ENCODE peak calls at places on chromosomes 2 and 18, in seven cellular contexts. T is lower leg skin, Q is uterus, M is right lobe of liver, P is IMR-90, Z is H1, G is Peyer's patch. C is an unnamed sample.

GRCh38 chr18:63339920-63340484 is 20.4 kb upstream of the BCL2 start:
- DNase-seq in T (no peak), G (peak; percentile 58), P (peak; percentile 41), M (no peak), Z (no peak), Q (peak; percentile 40), C (no peak)

GRCh38 chr2:237447496-237447895 is 33.5 kb upstream of the COL6A3 start:
- DNase-seq in P (no peak), Q (no peak), T (no peak), Z (no peak), G (no peak), M (no peak), C (no peak)

GRCh38 chr2:18845854-18846253 is 256.5 kb upstream of the NT5C1B start:
- DNase-seq in Q (no peak), Z (no peak), G (no peak), T (no peak), P (no peak), M (no peak), C (no peak)

GRCh38 chr2:105877945-105878344 is 133.2 kb downstream of the NCK2 start:
- DNase-seq in G (no peak), Q (no peak), M (no peak), P (no peak), T (no peak), Z (no peak), C (no peak)

GRCh38 chr2:208320686-208321085 is 54.6 kb downstream of the PIKFYVE start:
- DNase-seq in Q (peak; percentile 21), M (no peak), P (no peak), G (peak; percentile 58), Z (no peak), T (no peak), C (no peak)

GRCh38 chr2:11024010-11024615 is 112.4 kb downstream of the KCNF1 start:
- DNase-seq in Q (no peak), M (no peak), G (no peak), T (no peak), Z (no peak), P (no peak), C (no peak)

GRCh38 chr2:228181098-228182019 is at the start of gene SPHKAP:
- DNase-seq in P (no peak), Z (no peak), M (no peak), T (no peak), G (no peak), Q (no peak), C (no peak)

GRCh38 chr2:11765501-11765900 is 19.1 kb downstream of the LPIN1 start:
- DNase-seq in M (no peak), T (no peak), G (no peak), Q (no peak), P (no peak), Z (no peak), C (no peak)

GRCh38 chr2:105787376-105788318 is 42.9 kb downstream of the NCK2 start:
- DNase-seq in Z (no peak), Q (no peak), M (no peak), T (no peak), P (no peak), G (no peak), C (no peak)

GRCh38 chr2:19611491-19612332 is 253.3 kb upstream of the OSR1 start:
- DNase-seq in P (peak; percentile 98), Q (no peak), T (no peak), M (no peak), Z (no peak), G (peak; percentile 49), C (peak; percentile 10)

GRCh38 chr2:85112906-85113625 is 20.1 kb upstream of the TCF7L1 start:
- DNase-seq in M (no peak), Q (no peak), G (no peak), T (no peak), P (peak; percentile 55), Z (no peak), C (no peak)

GRCh38 chr2:96867756-96868554 is 1.9 kb downstream of the SEMA4C start:
- DNase-seq in T (no peak), G (no peak), P (no peak), M (no peak), Z (no peak), Q (no peak), C (no peak)

GRCh38 chr2:96870631-96871255 is 863 bp upstream of the SEMA4C start:
- DNase-seq in Z (no peak), M (no peak), G (peak; percentile 81), P (no peak), T (peak; percentile 68), Q (peak; percentile 68), C (peak; percentile 73)

GRCh38 chr2:96868555-96869280 is 1.2 kb downstream of the SEMA4C start:
- DNase-seq in G (peak; percentile 89), M (peak; percentile 90), Z (peak; percentile 43), Q (peak; percentile 91), T (peak; percentile 88), P (peak; percentile 91), C (peak; percentile 85)

GRCh38 chr2:96869824-96870630 is at the start of gene SEMA4C:
- DNase-seq in P (no peak), Z (no peak), M (peak; percentile 69), T (no peak), G (peak; percentile 76), Q (peak; percentile 63), C (peak; percentile 64)

DNA sequence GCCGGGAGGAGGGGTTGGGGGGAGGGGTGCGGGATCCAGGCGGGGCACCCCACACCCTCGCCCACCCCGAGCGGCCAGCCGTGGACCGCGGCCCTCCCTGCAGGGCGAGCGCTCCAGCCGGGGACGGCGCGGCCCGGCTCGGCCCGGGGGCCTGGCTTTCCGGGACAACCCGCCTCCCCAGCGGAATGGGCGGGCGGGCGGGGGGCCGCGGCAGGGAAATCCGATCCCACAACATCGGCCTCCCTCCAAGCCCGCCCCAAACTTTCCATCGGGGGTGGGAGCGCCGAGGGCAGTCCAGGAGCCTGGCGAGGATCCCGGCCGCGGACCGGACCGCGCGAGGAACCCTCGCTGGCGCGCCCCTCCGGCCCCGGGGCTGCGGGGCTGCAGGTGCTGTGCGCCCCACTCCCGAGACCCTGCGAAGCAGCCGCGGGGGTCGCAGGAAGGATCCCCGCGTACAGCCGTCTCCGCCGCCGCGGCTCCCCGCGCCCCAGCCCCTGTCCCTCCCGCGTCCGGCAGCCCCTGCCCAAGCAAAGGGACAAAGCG is 528 bp downstream of the SEMA4C start:
- DNase-seq in Z (no peak), T (peak; percentile 51), M (peak; percentile 87), Q (peak; percentile 90), P (peak; percentile 74), G (peak; percentile 73), C (peak; percentile 72)
- TF ChIP-seq POLR2A in Z (no peak), T (no peak), M (no peak), Q (peak; percentile 3), P (peak; percentile 34), G (no peak), C (no peak)

GRCh38 chr2:241558532-241559488 is at the start of gene BOK:
- DNase-seq in Z (peak; percentile 63), M (peak; percentile 90), Q (peak; percentile 78), T (no peak), G (peak; percentile 72), P (peak; percentile 72), C (peak; percentile 75)
- TF ChIP-seq POLR2A in Z (no peak), M (peak; percentile 49), Q (peak; percentile 44), T (no peak), G (no peak), P (no peak), C (no peak)

GRCh38 chr18:48949606-48950535 is 894 bp downstream of the SMAD7 start:
- DNase-seq in Z (no peak), T (no peak), Q (no peak), M (peak; percentile 72), P (peak; percentile 60), G (peak; percentile 72), C (peak; percentile 52)
- TF ChIP-seq POLR2A in Z (no peak), T (no peak), Q (no peak), M (no peak), P (peak; percentile 24), G (peak; percentile 56), C (peak; percentile 49)

DNA sequence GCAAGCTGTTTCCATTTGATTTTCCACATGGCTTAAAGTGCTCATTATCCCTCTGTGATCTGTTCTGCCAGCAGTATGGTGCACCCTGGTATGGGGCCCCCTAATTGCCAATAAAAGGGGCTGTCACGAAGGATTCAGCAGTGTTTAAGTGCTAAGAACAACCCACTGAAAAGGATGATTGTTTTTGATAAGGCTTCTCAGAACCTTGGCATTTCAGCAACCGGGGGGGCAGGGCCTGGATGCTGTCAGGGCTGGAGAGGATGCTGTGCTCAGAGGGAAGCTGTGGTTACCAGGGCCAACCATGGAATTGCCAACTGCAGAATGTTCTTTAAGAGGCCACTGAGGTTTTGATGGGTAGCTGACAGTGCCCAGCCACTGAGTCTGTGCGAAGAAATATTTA is 117.8 kb downstream of the CTIF start:
- DNase-seq in T (no peak), M (no peak), P (peak; percentile 49), Q (no peak), G (no peak), Z (no peak), C (no peak)
- TF ChIP-seq POLR2A in T (no peak), M (no peak), P (no peak), Q (no peak), G (no peak), Z (no peak), C (no peak)

GRCh38 chr2:162573288-162573687 is 229.4 kb downstream of the GCA start:
- DNase-seq in G (no peak), T (no peak), Q (no peak), P (no peak), Z (no peak), M (no peak), C (no peak)

GRCh38 chr2:162579169-162579568 is 235.2 kb downstream of the GCA start:
- DNase-seq in Z (no peak), G (no peak), T (no peak), P (no peak), M (no peak), Q (no peak), C (no peak)

GRCh38 chr2:162579986-162580385 is 236.1 kb downstream of the GCA start:
- DNase-seq in P (no peak), Q (no peak), T (no peak), M (no peak), G (no peak), Z (no peak), C (no peak)

GRCh38 chr2:162574615-162575452 is 230.9 kb downstream of the GCA start:
- DNase-seq in M (peak; percentile 89), T (no peak), G (peak; percentile 58), Z (no peak), Q (no peak), P (no peak), C (peak; percentile 11)
- TF ChIP-seq POLR2A in M (no peak), T (no peak), G (no peak), Z (no peak), Q (no peak), P (no peak), C (no peak)

DNA sequence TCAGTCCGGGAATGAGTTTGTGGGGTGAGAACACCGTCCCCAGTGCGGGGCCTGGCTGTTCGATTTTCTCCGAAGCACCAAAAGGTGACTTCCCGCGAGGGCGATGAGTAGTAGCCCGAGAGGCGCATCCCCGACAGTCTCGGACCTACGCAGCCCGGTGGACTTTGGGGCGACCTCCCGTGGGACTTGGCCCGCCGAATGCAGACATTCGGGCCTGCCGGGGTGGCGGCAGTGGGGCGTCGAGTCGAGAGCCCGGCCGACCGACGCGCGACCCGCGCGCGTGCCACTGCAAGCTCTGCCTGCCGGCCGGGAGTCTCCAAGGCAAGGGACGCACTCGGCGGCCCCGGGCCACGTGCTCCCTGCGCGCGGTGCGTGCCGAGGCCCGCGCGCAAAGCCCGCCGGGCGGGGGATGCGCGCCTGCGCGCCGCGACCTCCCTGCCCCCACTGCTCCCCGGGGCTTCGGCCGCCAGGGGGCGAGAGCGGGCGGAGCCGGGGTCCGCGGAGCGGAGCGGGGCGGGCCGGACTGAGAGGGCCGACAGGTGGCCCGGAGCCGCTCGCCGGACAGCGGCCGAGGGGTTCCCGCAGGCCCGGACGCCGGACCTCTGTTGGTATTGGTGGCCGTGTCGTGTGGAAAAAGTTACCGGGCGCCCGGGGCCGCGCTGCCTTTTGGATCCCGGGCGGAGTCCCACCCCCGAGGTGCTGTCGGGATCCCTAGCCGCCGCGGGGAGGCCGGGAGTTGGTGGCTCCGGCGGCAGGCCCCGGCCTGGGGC is 1.8 kb downstream of the PTMA start:
- DNase-seq in T (peak; percentile 65), G (peak; percentile 93), M (peak; percentile 89), Q (peak; percentile 68), P (peak; percentile 80), Z (no peak), C (peak; percentile 90)
- TF ChIP-seq POLR2A in T (no peak), G (peak; percentile 55), M (peak; percentile 93), Q (peak; percentile 71), P (peak; percentile 78), Z (no peak), C (peak; percentile 82)